ENCODE peak calls at places on chromosomes 4 and X, in ten cellular contexts. One of them, this sample, is unnamed.
A peak's percentile ranks its signal among the peaks of the same experiment; 100 is the strongest.

GRCh38 chr4:129362685-129363274 is 266.8 kb downstream of the C4orf33 start:
- DNase-seq in effector memory CD8-positive, alpha-beta T cell: peak; percentile 25
- DNase-seq in OCI-LY7: peak; percentile 69
- DNase-seq in NCI-H1092: peak; percentile 73
- DNase-seq in nephron progenitor cell: peak; percentile 71
- DNase-seq in CD14-positive monocyte: no peak
- DNase-seq in mesenchymal stem cell: peak; percentile 74
- DNase-seq in NCI-H2171 treated with DMSO at 0.1 percent for 48 hours: peak; percentile 66
- DNase-seq in glutamatergic neuron: peak; percentile 60
- DNase-seq in cardiac muscle cell: peak; percentile 86
- DNase-seq in this sample: peak; percentile 87

GRCh38 chr4:180610317-180610716 is 1632.9 kb upstream of the TENM3 start:
- DNase-seq in effector memory CD8-positive, alpha-beta T cell: no peak
- DNase-seq in OCI-LY7: no peak
- DNase-seq in NCI-H1092: no peak
- DNase-seq in nephron progenitor cell: no peak
- DNase-seq in CD14-positive monocyte: no peak
- DNase-seq in mesenchymal stem cell: no peak
- DNase-seq in NCI-H2171 treated with DMSO at 0.1 percent for 48 hours: no peak
- DNase-seq in glutamatergic neuron: no peak
- DNase-seq in cardiac muscle cell: no peak
- DNase-seq in this sample: peak; percentile 16

GRCh38 chr4:159416073-159416472 is 313.2 kb downstream of the RAPGEF2 start:
- DNase-seq in effector memory CD8-positive, alpha-beta T cell: no peak
- DNase-seq in OCI-LY7: no peak
- DNase-seq in NCI-H1092: no peak
- DNase-seq in nephron progenitor cell: no peak
- DNase-seq in CD14-positive monocyte: no peak
- DNase-seq in mesenchymal stem cell: no peak
- DNase-seq in NCI-H2171 treated with DMSO at 0.1 percent for 48 hours: no peak
- DNase-seq in glutamatergic neuron: no peak
- DNase-seq in cardiac muscle cell: no peak
- DNase-seq in this sample: no peak

GRCh38 chr4:140963883-140964282 is 169.4 kb downstream of the RNF150 start:
- DNase-seq in effector memory CD8-positive, alpha-beta T cell: no peak
- DNase-seq in OCI-LY7: no peak
- DNase-seq in NCI-H1092: no peak
- DNase-seq in nephron progenitor cell: no peak
- DNase-seq in CD14-positive monocyte: no peak
- DNase-seq in mesenchymal stem cell: no peak
- DNase-seq in NCI-H2171 treated with DMSO at 0.1 percent for 48 hours: no peak
- DNase-seq in glutamatergic neuron: no peak
- DNase-seq in cardiac muscle cell: no peak
- DNase-seq in this sample: no peak

GRCh38 chr4:127000090-127000489 is 632.7 kb upstream of the INTU start:
- DNase-seq in effector memory CD8-positive, alpha-beta T cell: no peak
- DNase-seq in OCI-LY7: no peak
- DNase-seq in NCI-H1092: no peak
- DNase-seq in nephron progenitor cell: no peak
- DNase-seq in CD14-positive monocyte: no peak
- DNase-seq in mesenchymal stem cell: peak; percentile 33
- DNase-seq in NCI-H2171 treated with DMSO at 0.1 percent for 48 hours: no peak
- DNase-seq in glutamatergic neuron: no peak
- DNase-seq in cardiac muscle cell: no peak
- DNase-seq in this sample: no peak

GRCh38 chr4:189177130-189177529 is 763.5 kb upstream of the FRG1 start:
- DNase-seq in effector memory CD8-positive, alpha-beta T cell: no peak
- DNase-seq in OCI-LY7: no peak
- DNase-seq in NCI-H1092: no peak
- DNase-seq in nephron progenitor cell: no peak
- DNase-seq in CD14-positive monocyte: no peak
- DNase-seq in mesenchymal stem cell: no peak
- DNase-seq in NCI-H2171 treated with DMSO at 0.1 percent for 48 hours: no peak
- DNase-seq in glutamatergic neuron: no peak
- DNase-seq in cardiac muscle cell: no peak
- DNase-seq in this sample: no peak

GRCh38 chrX:11759461-11760311 is 1.6 kb downstream of the MSL3 start:
- DNase-seq in effector memory CD8-positive, alpha-beta T cell: peak; percentile 57
- DNase-seq in OCI-LY7: peak; percentile 89
- DNase-seq in NCI-H1092: peak; percentile 89
- DNase-seq in nephron progenitor cell: peak; percentile 61
- DNase-seq in CD14-positive monocyte: peak; percentile 76
- DNase-seq in mesenchymal stem cell: peak; percentile 96
- DNase-seq in NCI-H2171 treated with DMSO at 0.1 percent for 48 hours: peak; percentile 78
- DNase-seq in glutamatergic neuron: peak; percentile 63
- DNase-seq in cardiac muscle cell: peak; percentile 93
- DNase-seq in this sample: peak; percentile 90

GRCh38 chr4:80788798-80789197 is 241.7 kb upstream of the BMP3 start:
- DNase-seq in effector memory CD8-positive, alpha-beta T cell: no peak
- DNase-seq in OCI-LY7: peak; percentile 44
- DNase-seq in NCI-H1092: no peak
- DNase-seq in nephron progenitor cell: no peak
- DNase-seq in CD14-positive monocyte: no peak
- DNase-seq in mesenchymal stem cell: peak; percentile 1
- DNase-seq in NCI-H2171 treated with DMSO at 0.1 percent for 48 hours: no peak
- DNase-seq in glutamatergic neuron: no peak
- DNase-seq in cardiac muscle cell: peak; percentile 19
- DNase-seq in this sample: peak; percentile 8

GRCh38 chr4:25775166-25775565 is 87.6 kb downstream of the SEL1L3 start:
- DNase-seq in effector memory CD8-positive, alpha-beta T cell: no peak
- DNase-seq in OCI-LY7: no peak
- DNase-seq in NCI-H1092: no peak
- DNase-seq in nephron progenitor cell: no peak
- DNase-seq in CD14-positive monocyte: no peak
- DNase-seq in mesenchymal stem cell: no peak
- DNase-seq in NCI-H2171 treated with DMSO at 0.1 percent for 48 hours: no peak
- DNase-seq in glutamatergic neuron: no peak
- DNase-seq in cardiac muscle cell: no peak
- DNase-seq in this sample: no peak

GRCh38 chr4:145933134-145933533 is 5.5 kb downstream of the ZNF827 start:
- DNase-seq in effector memory CD8-positive, alpha-beta T cell: no peak
- DNase-seq in OCI-LY7: no peak
- DNase-seq in NCI-H1092: no peak
- DNase-seq in nephron progenitor cell: no peak
- DNase-seq in CD14-positive monocyte: no peak
- DNase-seq in mesenchymal stem cell: no peak
- DNase-seq in NCI-H2171 treated with DMSO at 0.1 percent for 48 hours: no peak
- DNase-seq in glutamatergic neuron: no peak
- DNase-seq in cardiac muscle cell: no peak
- DNase-seq in this sample: no peak

GRCh38 chr4:172978848-172979247 is 189.8 kb upstream of the GALNT7 start:
- DNase-seq in effector memory CD8-positive, alpha-beta T cell: no peak
- DNase-seq in OCI-LY7: no peak
- DNase-seq in NCI-H1092: no peak
- DNase-seq in nephron progenitor cell: no peak
- DNase-seq in CD14-positive monocyte: no peak
- DNase-seq in mesenchymal stem cell: no peak
- DNase-seq in NCI-H2171 treated with DMSO at 0.1 percent for 48 hours: no peak
- DNase-seq in glutamatergic neuron: no peak
- DNase-seq in cardiac muscle cell: no peak
- DNase-seq in this sample: no peak

GRCh38 chr4:39706334-39706733 is 8.4 kb downstream of the UBE2K start:
- DNase-seq in effector memory CD8-positive, alpha-beta T cell: no peak
- DNase-seq in OCI-LY7: no peak
- DNase-seq in NCI-H1092: no peak
- DNase-seq in nephron progenitor cell: no peak
- DNase-seq in CD14-positive monocyte: no peak
- DNase-seq in mesenchymal stem cell: peak; percentile 85
- DNase-seq in NCI-H2171 treated with DMSO at 0.1 percent for 48 hours: no peak
- DNase-seq in glutamatergic neuron: no peak
- DNase-seq in cardiac muscle cell: peak; percentile 76
- DNase-seq in this sample: peak; percentile 15

GRCh38 chr4:39834269-39834668 is 136.3 kb downstream of the UBE2K start:
- DNase-seq in effector memory CD8-positive, alpha-beta T cell: no peak
- DNase-seq in OCI-LY7: no peak
- DNase-seq in NCI-H1092: no peak
- DNase-seq in nephron progenitor cell: no peak
- DNase-seq in CD14-positive monocyte: no peak
- DNase-seq in mesenchymal stem cell: peak; percentile 31
- DNase-seq in NCI-H2171 treated with DMSO at 0.1 percent for 48 hours: no peak
- DNase-seq in glutamatergic neuron: no peak
- DNase-seq in cardiac muscle cell: peak; percentile 15
- DNase-seq in this sample: no peak

GRCh38 chr4:3851211-3851610 is 85.0 kb downstream of the ADRA2C start:
- DNase-seq in effector memory CD8-positive, alpha-beta T cell: no peak
- DNase-seq in OCI-LY7: no peak
- DNase-seq in NCI-H1092: no peak
- DNase-seq in nephron progenitor cell: no peak
- DNase-seq in CD14-positive monocyte: no peak
- DNase-seq in mesenchymal stem cell: no peak
- DNase-seq in NCI-H2171 treated with DMSO at 0.1 percent for 48 hours: no peak
- DNase-seq in glutamatergic neuron: peak; percentile 50
- DNase-seq in cardiac muscle cell: no peak
- DNase-seq in this sample: no peak

GRCh38 chr4:83082777-83083176 is 31.8 kb downstream of the PLAC8 start:
- DNase-seq in effector memory CD8-positive, alpha-beta T cell: no peak
- DNase-seq in OCI-LY7: no peak
- DNase-seq in NCI-H1092: no peak
- DNase-seq in nephron progenitor cell: no peak
- DNase-seq in CD14-positive monocyte: no peak
- DNase-seq in mesenchymal stem cell: no peak
- DNase-seq in NCI-H2171 treated with DMSO at 0.1 percent for 48 hours: no peak
- DNase-seq in glutamatergic neuron: no peak
- DNase-seq in cardiac muscle cell: peak; percentile 10
- DNase-seq in this sample: no peak

GRCh38 chr4:107721436-107722090 is 1.5 kb upstream of the PAPSS1 start:
- DNase-seq in effector memory CD8-positive, alpha-beta T cell: peak; percentile 21
- DNase-seq in OCI-LY7: peak; percentile 77
- DNase-seq in NCI-H1092: peak; percentile 9
- DNase-seq in nephron progenitor cell: peak; percentile 46
- DNase-seq in CD14-positive monocyte: no peak
- DNase-seq in mesenchymal stem cell: no peak
- DNase-seq in NCI-H2171 treated with DMSO at 0.1 percent for 48 hours: no peak
- DNase-seq in glutamatergic neuron: peak; percentile 38
- DNase-seq in cardiac muscle cell: no peak
- DNase-seq in this sample: peak; percentile 22

GRCh38 chr4:7124643-7125442 is 57.0 kb upstream of the GRPEL1 start:
- DNase-seq in effector memory CD8-positive, alpha-beta T cell: no peak
- DNase-seq in OCI-LY7: peak; percentile 11
- DNase-seq in NCI-H1092: peak; percentile 19
- DNase-seq in nephron progenitor cell: peak; percentile 41
- DNase-seq in CD14-positive monocyte: no peak
- DNase-seq in mesenchymal stem cell: peak; percentile 81
- DNase-seq in NCI-H2171 treated with DMSO at 0.1 percent for 48 hours: peak; percentile 85
- DNase-seq in glutamatergic neuron: no peak
- DNase-seq in cardiac muscle cell: peak; percentile 91
- DNase-seq in this sample: peak; percentile 48

GRCh38 chr4:132642196-132642817 is 506.8 kb upstream of the PCDH10 start:
- DNase-seq in effector memory CD8-positive, alpha-beta T cell: no peak
- DNase-seq in OCI-LY7: peak; percentile 85
- DNase-seq in NCI-H1092: peak; percentile 7
- DNase-seq in nephron progenitor cell: peak; percentile 42
- DNase-seq in CD14-positive monocyte: no peak
- DNase-seq in mesenchymal stem cell: peak; percentile 67
- DNase-seq in NCI-H2171 treated with DMSO at 0.1 percent for 48 hours: peak; percentile 41
- DNase-seq in glutamatergic neuron: peak; percentile 22
- DNase-seq in cardiac muscle cell: peak; percentile 64
- DNase-seq in this sample: peak; percentile 67

GRCh38 chr4:3062466-3062865 is 11.9 kb downstream of the HTT-AS start:
- DNase-seq in effector memory CD8-positive, alpha-beta T cell: no peak
- DNase-seq in OCI-LY7: no peak
- DNase-seq in NCI-H1092: no peak
- DNase-seq in nephron progenitor cell: no peak
- DNase-seq in CD14-positive monocyte: no peak
- DNase-seq in mesenchymal stem cell: peak; percentile 81
- DNase-seq in NCI-H2171 treated with DMSO at 0.1 percent for 48 hours: no peak
- DNase-seq in glutamatergic neuron: no peak
- DNase-seq in cardiac muscle cell: peak; percentile 94
- DNase-seq in this sample: no peak

GRCh38 chr4:9880411-9881197 is 99.2 kb downstream of the DRD5 start:
- DNase-seq in effector memory CD8-positive, alpha-beta T cell: no peak
- DNase-seq in OCI-LY7: no peak
- DNase-seq in NCI-H1092: no peak
- DNase-seq in nephron progenitor cell: no peak
- DNase-seq in CD14-positive monocyte: no peak
- DNase-seq in mesenchymal stem cell: no peak
- DNase-seq in NCI-H2171 treated with DMSO at 0.1 percent for 48 hours: no peak
- DNase-seq in glutamatergic neuron: no peak
- DNase-seq in cardiac muscle cell: peak; percentile 84
- DNase-seq in this sample: peak; percentile 57

GRCh38 chr4:184548321-184548650 is 73.9 kb upstream of the IRF2 start:
- DNase-seq in effector memory CD8-positive, alpha-beta T cell: no peak
- DNase-seq in OCI-LY7: no peak
- DNase-seq in NCI-H1092: no peak
- DNase-seq in nephron progenitor cell: no peak
- DNase-seq in CD14-positive monocyte: no peak
- DNase-seq in mesenchymal stem cell: no peak
- DNase-seq in NCI-H2171 treated with DMSO at 0.1 percent for 48 hours: no peak
- DNase-seq in glutamatergic neuron: no peak
- DNase-seq in cardiac muscle cell: no peak
- DNase-seq in this sample: no peak

GRCh38 chr4:93730251-93730650 is 98.3 kb upstream of the ATOH1 start:
- DNase-seq in effector memory CD8-positive, alpha-beta T cell: no peak
- DNase-seq in OCI-LY7: no peak
- DNase-seq in NCI-H1092: no peak
- DNase-seq in nephron progenitor cell: no peak
- DNase-seq in CD14-positive monocyte: no peak
- DNase-seq in mesenchymal stem cell: no peak
- DNase-seq in NCI-H2171 treated with DMSO at 0.1 percent for 48 hours: no peak
- DNase-seq in glutamatergic neuron: no peak
- DNase-seq in cardiac muscle cell: no peak
- DNase-seq in this sample: no peak

GRCh38 chrX:121579016-121579760 is 531.8 kb downstream of the GLUD2 start:
- DNase-seq in effector memory CD8-positive, alpha-beta T cell: no peak
- DNase-seq in OCI-LY7: peak; percentile 55
- DNase-seq in NCI-H1092: peak; percentile 5
- DNase-seq in nephron progenitor cell: peak; percentile 12
- DNase-seq in CD14-positive monocyte: no peak
- DNase-seq in mesenchymal stem cell: no peak
- DNase-seq in NCI-H2171 treated with DMSO at 0.1 percent for 48 hours: peak; percentile 0
- DNase-seq in glutamatergic neuron: no peak
- DNase-seq in cardiac muscle cell: peak; percentile 53
- DNase-seq in this sample: peak; percentile 29

GRCh38 chrX:74133156-74133796 is 170.7 kb upstream of the ZCCHC13 start:
- DNase-seq in effector memory CD8-positive, alpha-beta T cell: peak; percentile 15
- DNase-seq in OCI-LY7: peak; percentile 62
- DNase-seq in NCI-H1092: peak; percentile 44
- DNase-seq in nephron progenitor cell: peak; percentile 33
- DNase-seq in CD14-positive monocyte: no peak
- DNase-seq in mesenchymal stem cell: peak; percentile 64
- DNase-seq in NCI-H2171 treated with DMSO at 0.1 percent for 48 hours: peak; percentile 46
- DNase-seq in glutamatergic neuron: no peak
- DNase-seq in cardiac muscle cell: peak; percentile 78
- DNase-seq in this sample: peak; percentile 86

GRCh38 chr4:132108784-132109183 is 1040.3 kb upstream of the PCDH10 start:
- DNase-seq in effector memory CD8-positive, alpha-beta T cell: no peak
- DNase-seq in OCI-LY7: no peak
- DNase-seq in NCI-H1092: no peak
- DNase-seq in nephron progenitor cell: no peak
- DNase-seq in CD14-positive monocyte: no peak
- DNase-seq in mesenchymal stem cell: no peak
- DNase-seq in NCI-H2171 treated with DMSO at 0.1 percent for 48 hours: no peak
- DNase-seq in glutamatergic neuron: no peak
- DNase-seq in cardiac muscle cell: peak; percentile 38
- DNase-seq in this sample: no peak

GRCh38 chr4:110619401-110620247 is 3.3 kb downstream of the PITX2 start:
- DNase-seq in effector memory CD8-positive, alpha-beta T cell: no peak
- DNase-seq in OCI-LY7: no peak
- DNase-seq in NCI-H1092: no peak
- DNase-seq in nephron progenitor cell: peak; percentile 50
- DNase-seq in CD14-positive monocyte: no peak
- DNase-seq in mesenchymal stem cell: peak; percentile 81
- DNase-seq in NCI-H2171 treated with DMSO at 0.1 percent for 48 hours: no peak
- DNase-seq in glutamatergic neuron: no peak
- DNase-seq in cardiac muscle cell: no peak
- DNase-seq in this sample: no peak

GRCh38 chrX:139201924-139202323 is 328.6 kb upstream of the F9 start:
- DNase-seq in effector memory CD8-positive, alpha-beta T cell: no peak
- DNase-seq in OCI-LY7: no peak
- DNase-seq in NCI-H1092: no peak
- DNase-seq in nephron progenitor cell: no peak
- DNase-seq in CD14-positive monocyte: no peak
- DNase-seq in mesenchymal stem cell: no peak
- DNase-seq in NCI-H2171 treated with DMSO at 0.1 percent for 48 hours: no peak
- DNase-seq in glutamatergic neuron: no peak
- DNase-seq in cardiac muscle cell: no peak
- DNase-seq in this sample: no peak

GRCh38 chrX:40150503-40150902 is 52.7 kb upstream of the BCOR start:
- DNase-seq in effector memory CD8-positive, alpha-beta T cell: no peak
- DNase-seq in OCI-LY7: peak; percentile 48
- DNase-seq in NCI-H1092: no peak
- DNase-seq in nephron progenitor cell: no peak
- DNase-seq in CD14-positive monocyte: no peak
- DNase-seq in mesenchymal stem cell: peak; percentile 39
- DNase-seq in NCI-H2171 treated with DMSO at 0.1 percent for 48 hours: no peak
- DNase-seq in glutamatergic neuron: no peak
- DNase-seq in cardiac muscle cell: no peak
- DNase-seq in this sample: no peak